ENCODE peak calls at places on chromosomes 6 and 20, in four cellular contexts. J, Z, D and X are unnamed samples.

GRCh38 chr6:76347539-76347938 is 275.1 kb upstream of the IMPG1 start:
- DNase-seq in J (no peak), Z (no peak), D (no peak), X (no peak)

GRCh38 chr20:10674684-10675455 is 1.1 kb upstream of the JAG1 start:
- DNase-seq in J (peak), Z (peak), D (peak), X (no peak)

GRCh38 chr20:34701405-34702085 is 2.6 kb upstream of the TP53INP2 start:
- DNase-seq in J (no peak), Z (no peak), D (peak), X (no peak)

GRCh38 chr6:93794161-93794560 is 374.8 kb upstream of the EPHA7 start:
- DNase-seq in J (no peak), Z (peak), D (no peak), X (no peak)

GRCh38 chr20:44006578-44006977 is 91.9 kb downstream of the TOX2 start:
- DNase-seq in J (peak), Z (no peak), D (no peak), X (peak)

GRCh38 chr6:37204014-37204751 is 34.2 kb downstream of the PIM1 start:
- DNase-seq in J (no peak), Z (peak), D (peak), X (no peak)

GRCh38 chr6:33979750-33980149 is 166.1 kb downstream of the GRM4 start:
- DNase-seq in J (peak), Z (no peak), D (no peak), X (peak)

GRCh38 chr20:29689411-29690225 is 1567.8 kb upstream of the DEFB115 start:
- DNase-seq in J (no peak), Z (peak), D (no peak), X (peak)

GRCh38 chr6:132190815-132191175 is 210.5 kb downstream of the MOXD1 start:
- DNase-seq in J (no peak), Z (peak), D (no peak), X (no peak)

GRCh38 chr6:6131492-6132109 is 124.9 kb upstream of the NRN1 start:
- DNase-seq in J (no peak), Z (peak), D (peak), X (no peak)

GRCh38 chr20:17558154-17558940 is 11.5 kb upstream of the DSTN start:
- DNase-seq in J (no peak), Z (peak), D (peak), X (no peak)

GRCh38 chr6:6004147-6004995 is 2.4 kb downstream of the NRN1 start:
- DNase-seq in J (no peak), Z (peak), D (no peak), X (no peak)

GRCh38 chr6:134379086-134379485 is 61.2 kb upstream of the SGK1 start:
- DNase-seq in J (no peak), Z (no peak), D (no peak), X (no peak)

GRCh38 chr6:48449002-48449401 is 338.0 kb upstream of the PTCHD4 start:
- DNase-seq in J (no peak), Z (peak), D (no peak), X (no peak)

GRCh38 chr6:35601331-35602132 is 87.2 kb downstream of the FKBP5 start:
- DNase-seq in J (no peak), Z (peak), D (peak), X (no peak)

GRCh38 chr6:162251257-162251656 is 476.3 kb downstream of the PRKN start:
- DNase-seq in J (no peak), Z (peak), D (peak), X (no peak)

GRCh38 chr6:133130863-133131262 is 110.3 kb upstream of the EYA4 start:
- DNase-seq in J (no peak), Z (peak), D (peak), X (no peak)

GRCh38 chr6:21885101-21885500 is 291.6 kb downstream of the SOX4 start:
- DNase-seq in J (no peak), Z (no peak), D (no peak), X (no peak)

GRCh38 chr20:51456511-51457280 is 85.8 kb downstream of the NFATC2 start:
- DNase-seq in J (peak), Z (peak), D (peak), X (no peak)

GRCh38 chr20:25421107-25421506 is 13.6 kb downstream of the GINS1 start:
- DNase-seq in J (no peak), Z (peak), D (no peak), X (no peak)

GRCh38 chr20:17992224-17992637 is 23.4 kb downstream of the MGME1 start:
- DNase-seq in J (no peak), Z (no peak), D (no peak), X (no peak)

GRCh38 chr6:41887355-41887754 is 7.8 kb downstream of the USP49 start:
- DNase-seq in J (no peak), Z (no peak), D (no peak), X (no peak)

GRCh38 chr20:50726955-50727791 is 4.2 kb upstream of the PARD6B start:
- DNase-seq in J (no peak), Z (peak), D (no peak), X (no peak)

GRCh38 chr6:112933947-112934346 is 586.8 kb downstream of the RFPL4B start:
- DNase-seq in J (no peak), Z (peak), D (no peak), X (no peak)

GRCh38 chr20:19397676-19398075 is 185.2 kb downstream of the SLC24A3 start:
- DNase-seq in J (no peak), Z (no peak), D (no peak), X (no peak)

GRCh38 chr6:96837138-96837971 is at the start of gene GPR63:
- DNase-seq in J (peak), Z (peak), D (peak), X (peak)

GRCh38 chr20:17281478-17281877 is 54.6 kb downstream of the PCSK2 start:
- DNase-seq in J (no peak), Z (no peak), D (peak), X (no peak)

DNA sequence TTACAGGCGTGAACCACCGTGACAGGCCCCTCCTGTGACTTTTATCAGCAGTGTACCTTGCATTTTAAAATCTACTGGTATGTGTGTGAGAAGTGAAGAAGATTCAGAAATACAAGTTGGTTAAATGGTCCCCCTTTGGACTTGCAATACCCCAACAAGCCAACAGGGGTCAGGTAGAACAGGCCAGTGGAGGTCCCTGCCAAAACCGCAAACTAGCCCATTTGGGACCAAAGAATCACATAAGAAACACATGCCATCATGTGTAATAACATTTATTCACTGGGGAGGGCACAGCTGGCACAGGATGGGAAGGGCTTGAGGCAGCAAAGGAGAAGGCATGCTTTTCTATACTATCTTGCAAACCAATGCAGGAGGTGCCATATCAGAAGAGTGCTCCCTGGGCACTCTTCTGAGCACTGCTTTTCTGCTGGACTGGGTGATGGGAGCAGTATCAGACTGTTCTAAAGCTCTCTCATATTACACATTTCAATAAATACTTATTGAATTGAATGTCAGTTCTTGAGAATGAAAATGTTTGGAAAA is 116.1 kb upstream of the TRAF3IP2 start:
- DNase-seq in J (no peak), Z (peak), D (peak), X (no peak)
- TF ChIP-seq CTCF in J (peak), Z (peak), D (peak), X (peak)

GRCh38 chr6:66926060-66926459 is 1219.0 kb upstream of the EYS start:
- DNase-seq in J (no peak), Z (no peak), D (peak), X (no peak)
- TF ChIP-seq CTCF in J (no peak), Z (no peak), D (peak), X (peak)

GRCh38 chr6:50843842-50844241 is 25.2 kb downstream of the TFAP2B start:
- DNase-seq in J (no peak), Z (no peak), D (no peak), X (no peak)
- TF ChIP-seq CTCF in J (no peak), Z (no peak), D (no peak), X (no peak)

GRCh38 chr6:75044846-75045245 is 161.0 kb downstream of the COL12A1 start:
- DNase-seq in J (no peak), Z (no peak), D (no peak), X (no peak)

GRCh38 chr6:75041381-75041780 is 164.5 kb downstream of the COL12A1 start:
- DNase-seq in J (no peak), Z (no peak), D (no peak), X (no peak)
- TF ChIP-seq CTCF in J (no peak), Z (no peak), D (no peak), X (no peak)

GRCh38 chr6:55011034-55011433 is 163.3 kb upstream of the HCRTR2 start:
- DNase-seq in J (no peak), Z (no peak), D (no peak), X (no peak)
- TF ChIP-seq CTCF in J (no peak), Z (no peak), D (no peak), X (no peak)

GRCh38 chr20:4507288-4507719 is 214.4 kb upstream of the PRND start:
- DNase-seq in J (no peak), Z (peak), D (no peak), X (no peak)
- TF ChIP-seq CTCF in J (no peak), Z (no peak), D (no peak), X (no peak)

GRCh38 chr6:157982580-157983438 is 1.1 kb downstream of the SYNJ2 start:
- DNase-seq in J (peak), Z (peak), D (peak), X (peak)
- TF ChIP-seq CTCF in J (no peak), Z (peak), D (peak), X (peak)

GRCh38 chr6:150550244-150550643 is 49.4 kb upstream of the PLEKHG1 start:
- DNase-seq in J (no peak), Z (no peak), D (no peak), X (no peak)

GRCh38 chr6:150549577-150550184 is 50.0 kb upstream of the PLEKHG1 start:
- DNase-seq in J (no peak), Z (no peak), D (no peak), X (no peak)

GRCh38 chr6:150546457-150546856 is 53.2 kb upstream of the PLEKHG1 start:
- DNase-seq in J (no peak), Z (no peak), D (no peak), X (no peak)

GRCh38 chr6:150547511-150548222 is 52.0 kb upstream of the PLEKHG1 start:
- DNase-seq in J (no peak), Z (no peak), D (peak), X (no peak)

DNA sequence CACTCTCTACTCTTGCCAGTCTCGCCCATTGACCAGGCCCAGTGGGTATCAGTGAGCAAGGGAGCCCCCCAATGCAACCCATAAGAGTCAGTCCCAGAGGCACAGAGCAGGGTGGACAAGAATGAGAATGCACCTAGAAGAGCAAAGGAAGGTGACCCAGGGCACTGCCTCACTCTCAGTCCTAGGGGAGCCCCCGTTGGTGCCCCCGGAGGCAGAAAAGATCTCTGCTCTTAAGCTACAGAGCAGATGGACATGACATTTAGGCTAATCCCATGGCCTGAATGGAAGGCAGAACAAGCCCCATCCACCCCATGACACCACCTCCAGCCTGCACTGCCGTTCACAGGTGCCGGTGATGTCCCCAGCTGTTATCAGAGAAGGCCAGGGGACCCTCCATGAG is 50.7 kb upstream of the PLEKHG1 start:
- DNase-seq in J (no peak), Z (no peak), D (no peak), X (no peak)
- TF ChIP-seq CTCF in J (no peak), Z (no peak), D (no peak), X (no peak)

DNA sequence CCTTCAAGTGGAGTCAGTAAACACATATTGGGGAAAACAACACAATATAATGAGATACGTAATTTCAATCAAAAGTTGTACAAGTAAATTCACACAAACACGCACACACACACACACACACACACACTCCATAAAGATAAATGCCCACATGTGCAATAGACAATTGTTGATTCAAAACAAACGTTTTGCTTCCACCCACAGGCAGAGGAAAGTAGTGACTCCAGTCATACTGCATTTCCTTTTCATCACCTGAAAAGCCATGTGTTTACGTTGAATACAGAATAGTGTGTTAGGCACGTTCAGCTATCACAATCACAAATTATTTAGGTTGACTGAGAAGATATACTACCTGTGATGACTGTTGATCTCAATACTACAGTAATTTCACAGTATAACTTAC is 443.8 kb upstream of the MANEA start:
- DNase-seq in J (no peak), Z (no peak), D (no peak), X (no peak)
- TF ChIP-seq CTCF in J (no peak), Z (no peak), D (peak), X (peak)

DNA sequence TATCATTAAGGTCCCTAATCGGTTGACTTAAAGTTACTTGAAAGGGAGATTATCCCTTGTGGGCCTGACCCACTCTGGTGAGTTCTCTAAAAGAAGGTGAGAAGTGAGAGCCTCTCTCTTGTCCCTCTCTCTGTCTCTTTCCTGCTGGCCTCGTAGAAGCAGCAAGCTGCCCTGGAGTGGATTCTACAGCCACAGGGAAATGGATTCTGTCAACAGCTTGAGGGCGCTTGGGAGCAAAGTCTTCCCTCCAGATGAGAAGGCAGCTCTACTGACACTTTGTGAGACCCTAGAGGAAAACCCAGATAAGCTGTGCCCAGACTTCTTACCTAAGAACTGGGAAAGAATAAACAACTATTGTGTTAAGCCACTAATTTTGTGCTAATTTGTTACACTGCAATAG is 40.0 kb downstream of the ANKRD60 start:
- DNase-seq in J (no peak), Z (no peak), D (no peak), X (no peak)
- TF ChIP-seq CTCF in J (no peak), Z (no peak), D (no peak), X (peak)